ENCODE peak calls at places on chromosome 15, in seven cellular contexts. P, I, F, X, T, K and U are unnamed samples.

GRCh38 chr15:79136434-79137046 is 46.0 kb upstream of the RASGRF1 start:
- DNase-seq in X (no peak), I (no peak), K (no peak), T (no peak), F (no peak), P (no peak), U (no peak)

GRCh38 chr15:44554934-44555723 is 18.2 kb downstream of the EIF3J start:
- DNase-seq in K (no peak), I (no peak), F (no peak), X (peak; percentile 36), P (no peak), T (no peak), U (no peak)

GRCh38 chr15:75739791-75740190 is 27.1 kb upstream of the CSPG4 start:
- DNase-seq in T (peak; percentile 27), P (no peak), K (no peak), X (no peak), I (no peak), F (no peak), U (no peak)

GRCh38 chr15:64571857-64572291 is 111.5 kb downstream of the ZNF609 start:
- DNase-seq in T (no peak), F (no peak), I (no peak), X (no peak), K (no peak), P (no peak), U (no peak)

GRCh38 chr15:61890106-61890505 is 170.1 kb downstream of the VPS13C start:
- DNase-seq in I (no peak), F (no peak), T (no peak), K (no peak), X (no peak), P (no peak), U (peak; percentile 23)

GRCh38 chr15:92674347-92674746 is 18.8 kb upstream of the FAM174B start:
- DNase-seq in F (no peak), K (no peak), X (no peak), P (no peak), I (no peak), T (no peak), U (no peak)

GRCh38 chr15:95016511-95017219 is 785.3 kb downstream of the MCTP2 start:
- DNase-seq in I (no peak), T (no peak), F (no peak), K (peak; percentile 12), P (no peak), X (no peak), U (peak; percentile 10)

GRCh38 chr15:31353931-31354330 is 27.3 kb downstream of the KLF13 start:
- DNase-seq in K (peak; percentile 14), X (no peak), I (peak; percentile 95), P (no peak), F (no peak), T (peak; percentile 45), U (peak; percentile 38)

GRCh38 chr15:84669726-84670125 is 11.7 kb upstream of the NMB start:
- DNase-seq in K (no peak), I (no peak), X (no peak), F (no peak), T (no peak), P (no peak), U (no peak)

GRCh38 chr15:84598993-84599392 is 1.8 kb upstream of the ZSCAN2 start:
- DNase-seq in X (peak; percentile 26), K (peak; percentile 53), F (no peak), P (no peak), T (no peak), I (no peak), U (peak; percentile 73)

GRCh38 chr15:36208868-36209582 is 370.4 kb upstream of the CDIN1 start:
- DNase-seq in T (no peak), X (no peak), I (no peak), P (no peak), K (peak; percentile 1), F (no peak), U (peak; percentile 9)

GRCh38 chr15:96184297-96184696 is 146.2 kb upstream of the NR2F2 start:
- DNase-seq in F (no peak), X (no peak), I (no peak), T (no peak), P (no peak), K (no peak), U (no peak)

GRCh38 chr15:58916962-58917361 is 16.5 kb downstream of the SLTM start:
- DNase-seq in X (no peak), P (no peak), K (no peak), I (no peak), T (no peak), F (no peak), U (no peak)

GRCh38 chr15:61989698-61990097 is 70.5 kb downstream of the VPS13C start:
- DNase-seq in F (no peak), X (no peak), T (no peak), P (no peak), K (no peak), I (no peak), U (peak; percentile 22)

GRCh38 chr15:41558400-41559238 is at the start of gene TYRO3:
- DNase-seq in P (no peak), F (peak; percentile 46), I (peak; percentile 45), K (peak; percentile 32), X (peak; percentile 63), T (peak; percentile 70), U (peak; percentile 45)

GRCh38 chr15:33089878-33090757 is 104.4 kb downstream of the FMN1 start:
- DNase-seq in P (peak; percentile 48), F (no peak), X (no peak), K (peak; percentile 76), I (peak; percentile 56), T (no peak), U (peak; percentile 69)

GRCh38 chr15:92907880-92908279 is 7.8 kb downstream of the CHD2 start:
- DNase-seq in X (no peak), I (peak; percentile 56), P (no peak), F (no peak), K (peak; percentile 86), T (no peak), U (peak; percentile 92)

GRCh38 chr15:40723919-40724318 is 28.9 kb downstream of the RAD51 start:
- DNase-seq in K (no peak), I (no peak), F (no peak), X (no peak), P (no peak), T (no peak), U (no peak)

GRCh38 chr15:51878446-51879386 is 49.3 kb downstream of the TMOD3 start:
- DNase-seq in T (no peak), X (no peak), F (no peak), K (peak; percentile 68), P (no peak), I (no peak), U (peak; percentile 89)

GRCh38 chr15:40999190-40999589 is 45.9 kb downstream of the CHAC1 start:
- DNase-seq in X (no peak), F (no peak), I (no peak), P (no peak), K (peak; percentile 93), T (no peak), U (peak; percentile 81)

GRCh38 chr15:91887321-91887720 is 33.8 kb downstream of the SLCO3A1 start:
- DNase-seq in T (no peak), K (no peak), I (no peak), P (no peak), F (no peak), X (no peak), U (no peak)

GRCh38 chr15:44157679-44158078 is 37.4 kb downstream of the FRMD5 start:
- DNase-seq in I (no peak), K (peak; percentile 83), X (no peak), T (no peak), P (no peak), F (no peak), U (peak; percentile 95)

GRCh38 chr15:72252663-72253299 is 19.6 kb downstream of the PARP6 start:
- DNase-seq in F (no peak), P (no peak), T (no peak), I (no peak), X (no peak), K (no peak), U (no peak)

GRCh38 chr15:77659350-77660321 is 26.9 kb upstream of the LINGO1 start:
- DNase-seq in X (peak; percentile 37), I (no peak), F (no peak), K (peak; percentile 48), T (peak; percentile 59), P (peak; percentile 48), U (peak; percentile 63)

GRCh38 chr15:77907824-77908751 is 169.4 kb downstream of the TBC1D2B start:
- DNase-seq in K (peak; percentile 50), F (no peak), X (peak; percentile 70), T (no peak), I (no peak), P (peak; percentile 2), U (peak; percentile 26)

GRCh38 chr15:70395164-70395563 is 297.4 kb upstream of the TLE3 start:
- DNase-seq in P (no peak), K (no peak), X (no peak), T (no peak), I (no peak), F (no peak), U (no peak)

GRCh38 chr15:59885832-59886231 is 118.3 kb upstream of the FOXB1 start:
- DNase-seq in T (no peak), K (no peak), F (no peak), X (no peak), I (no peak), P (no peak), U (peak; percentile 8)

GRCh38 chr15:67085818-67086649 is 20.6 kb downstream of the SMAD3 start:
- DNase-seq in F (no peak), T (no peak), X (peak; percentile 39), I (no peak), K (peak; percentile 83), P (no peak), U (peak; percentile 73)

GRCh38 chr15:62090988-62091387 is 24.2 kb downstream of the C2CD4A start:
- DNase-seq in I (no peak), F (no peak), X (no peak), K (no peak), P (no peak), T (no peak), U (no peak)